ENCODE peak calls at places on chromosomes 5 and 9, in ten cellular contexts. K is gastrocnemius medialis; O is Calu3; X is GM12865; S is astrocyte of the spinal cord; M is bronchial epithelial cell; U is CD8-positive, alpha-beta T cell; B is adrenal gland; D is body of pancreas; F is CD4-positive, alpha-beta T cell. W is an unnamed sample.

GRCh38 chr9:113152699-113153098 is 1.9 kb downstream of the SLC31A2 start:
- DNase-seq in K (no peak), O (no peak), X (no peak), S (no peak), M (peak), U (no peak), B (no peak), D (no peak), F (no peak), W (no peak)

GRCh38 chr9:90053027-90053426 is 448.2 kb downstream of the GADD45G start:
- DNase-seq in K (no peak), O (no peak), X (peak), S (no peak), M (no peak), U (no peak), B (no peak), D (peak), F (no peak), W (peak)

GRCh38 chr5:136038635-136039034 is 9.8 kb downstream of the TGFBI start:
- DNase-seq in K (no peak), O (no peak), X (no peak), S (no peak), M (no peak), U (no peak), B (no peak), D (no peak), F (no peak), W (no peak)

GRCh38 chr5:159017787-159018186 is 81.9 kb downstream of the EBF1 start:
- DNase-seq in K (peak), O (peak), X (no peak), S (peak), M (peak), U (no peak), B (peak), D (peak), F (no peak), W (no peak)

GRCh38 chr5:60368100-60368499 is 331.9 kb downstream of the DEPDC1B start:
- DNase-seq in K (no peak), O (no peak), X (no peak), S (no peak), M (no peak), U (no peak), B (no peak), D (no peak), F (no peak), W (no peak)

GRCh38 chr9:1042466-1042865 is 7.7 kb upstream of the DMRT2 start:
- DNase-seq in K (no peak), O (no peak), X (no peak), S (no peak), M (no peak), U (no peak), B (no peak), D (no peak), F (no peak), W (peak)

GRCh38 chr9:37968228-37968672 is 64.3 kb upstream of the SLC25A51 start:
- DNase-seq in K (no peak), O (no peak), X (no peak), S (peak), M (peak), U (no peak), B (peak), D (no peak), F (no peak), W (no peak)

GRCh38 chr5:6006838-6007314 is 371.5 kb downstream of the MED10 start:
- DNase-seq in K (no peak), O (no peak), X (no peak), S (no peak), M (no peak), U (no peak), B (no peak), D (no peak), F (no peak), W (no peak)

GRCh38 chr5:121399879-121400278 is 451.8 kb upstream of the FTMT start:
- DNase-seq in K (no peak), O (no peak), X (peak), S (no peak), M (no peak), U (no peak), B (no peak), D (no peak), F (no peak), W (no peak)

GRCh38 chr5:41773799-41774198 is 96.4 kb downstream of the OXCT1 start:
- DNase-seq in K (no peak), O (no peak), X (no peak), S (no peak), M (no peak), U (no peak), B (no peak), D (no peak), F (no peak), W (no peak)

GRCh38 chr5:41770799-41771198 is 99.4 kb downstream of the OXCT1 start:
- DNase-seq in K (no peak), O (no peak), X (peak), S (no peak), M (no peak), U (no peak), B (no peak), D (no peak), F (no peak), W (no peak)

GRCh38 chr5:41772785-41773442 is 97.3 kb downstream of the OXCT1 start:
- DNase-seq in K (no peak), O (no peak), X (peak), S (no peak), M (no peak), U (no peak), B (no peak), D (no peak), F (no peak), W (no peak)

GRCh38 chr5:41776435-41776834 is 93.8 kb downstream of the OXCT1 start:
- DNase-seq in K (no peak), O (no peak), X (no peak), S (peak), M (no peak), U (no peak), B (no peak), D (no peak), F (no peak), W (no peak)

DNA sequence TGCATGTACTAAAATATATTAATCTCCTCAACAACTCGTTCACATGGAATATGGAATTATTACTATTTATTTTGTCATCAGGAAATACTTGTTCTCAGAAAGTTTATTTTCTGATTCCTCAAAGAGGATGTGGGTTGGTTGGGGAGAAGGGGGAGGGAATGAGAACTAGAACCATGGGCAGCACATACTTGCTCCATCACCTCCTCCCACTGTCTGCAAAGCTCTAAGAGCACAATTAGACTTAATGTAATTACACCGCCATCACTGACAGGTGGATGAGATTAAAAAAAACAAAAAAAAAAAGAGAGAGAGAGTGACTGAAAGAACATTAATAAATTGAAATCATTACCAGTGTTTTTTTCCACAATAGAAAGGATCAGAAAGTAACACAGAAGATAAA is 98.2 kb downstream of the OXCT1 start:
- DNase-seq in K (no peak), O (no peak), X (peak), S (no peak), M (no peak), U (no peak), B (no peak), D (no peak), F (no peak), W (no peak)
- TF ChIP-seq CTCF in K (no peak), O (no peak), X (no peak), S (no peak), M (no peak), U (no peak), B (no peak), D (no peak), F (no peak), W (no peak)

GRCh38 chr5:75020016-75020656 is 32.2 kb downstream of the GCNT4 start:
- DNase-seq in K (no peak), O (peak), X (no peak), S (no peak), M (no peak), U (no peak), B (no peak), D (peak), F (no peak), W (no peak)
- TF ChIP-seq CTCF in K (no peak), O (peak), X (no peak), S (no peak), M (no peak), U (no peak), B (no peak), D (no peak), F (no peak), W (no peak)

DNA sequence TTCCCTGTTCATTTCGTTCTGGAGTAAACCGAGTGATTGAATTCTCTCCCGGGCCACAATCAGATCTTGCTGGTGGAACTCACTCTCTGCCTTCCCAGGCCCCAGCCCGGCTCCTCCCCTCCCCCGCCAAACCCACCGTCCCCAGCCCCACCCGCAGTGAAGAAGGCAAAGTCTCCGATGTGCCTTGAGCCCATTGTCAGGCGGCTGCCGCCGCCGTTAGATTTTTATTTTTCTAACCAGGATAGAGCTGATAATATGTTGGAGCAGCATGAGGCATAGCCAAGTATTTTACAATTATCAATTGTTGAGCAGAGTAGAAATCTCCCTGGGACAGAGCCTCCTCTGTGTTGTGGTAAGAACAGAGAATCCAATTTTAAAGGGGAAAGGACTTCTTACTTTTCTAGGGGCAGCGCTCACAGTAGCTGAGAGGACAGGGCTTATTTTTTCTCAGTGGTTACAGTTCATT is 1.2 kb downstream of the PSAT1 start:
- DNase-seq in K (no peak), O (no peak), X (no peak), S (no peak), M (no peak), U (no peak), B (peak), D (no peak), F (no peak), W (peak)
- TF ChIP-seq CTCF in K (no peak), O (no peak), X (no peak), S (no peak), M (no peak), U (no peak), B (no peak), D (no peak), F (no peak), W (no peak)

GRCh38 chr5:68429510-68429909 is 214.0 kb downstream of the PIK3R1 start:
- DNase-seq in K (no peak), O (no peak), X (no peak), S (no peak), M (no peak), U (no peak), B (no peak), D (no peak), F (no peak), W (no peak)

GRCh38 chr5:68428232-68428811 is 212.8 kb downstream of the PIK3R1 start:
- DNase-seq in K (no peak), O (no peak), X (no peak), S (no peak), M (no peak), U (no peak), B (no peak), D (no peak), F (no peak), W (no peak)

GRCh38 chr5:68424799-68425537 is 209.4 kb downstream of the PIK3R1 start:
- DNase-seq in K (no peak), O (no peak), X (peak), S (peak), M (peak), U (peak), B (no peak), D (no peak), F (no peak), W (no peak)

GRCh38 chr5:68423154-68423811 is 207.7 kb downstream of the PIK3R1 start:
- DNase-seq in K (no peak), O (no peak), X (peak), S (no peak), M (no peak), U (no peak), B (no peak), D (no peak), F (no peak), W (no peak)

GRCh38 chr5:68426609-68427008 is 211.1 kb downstream of the PIK3R1 start:
- DNase-seq in K (no peak), O (no peak), X (no peak), S (no peak), M (no peak), U (no peak), B (no peak), D (no peak), F (no peak), W (no peak)
- TF ChIP-seq CTCF in K (no peak), O (no peak), X (no peak), S (no peak), M (no peak), U (no peak), B (no peak), D (no peak), F (no peak), W (no peak)